ENCODE peak calls at places on chromosomes 3 and 15, in five cellular contexts. U is neural progenitor cell, T is brain microvascular endothelial cell, X is SK-N-SH, J is A549. H is an unnamed sample.

GRCh38 chr3:110708166-110708565 is 363.4 kb upstream of the NECTIN3 start:
- DNase-seq in T (no peak), J (no peak), X (no peak), U (no peak), H (no peak)

GRCh38 chr3:9889405-9889804 is 1.0 kb upstream of the JAGN1 start:
- DNase-seq in J (no peak), T (no peak), X (no peak), U (no peak), H (no peak)

GRCh38 chr3:37849146-37849545 is 12.5 kb upstream of the CTDSPL start:
- DNase-seq in J (no peak), U (no peak), X (no peak), T (no peak), H (no peak)

GRCh38 chr3:115330406-115330805 is 183.3 kb upstream of the ZBTB20 start:
- DNase-seq in J (no peak), U (no peak), T (peak; percentile 85), X (no peak), H (no peak)

GRCh38 chr3:48783304-48783703 is 64.4 kb downstream of the PRKAR2A start:
- DNase-seq in T (no peak), J (no peak), X (no peak), U (no peak), H (no peak)

GRCh38 chr3:104032283-104032682 is 1334.4 kb upstream of the ALCAM start:
- DNase-seq in U (no peak), J (no peak), X (no peak), T (peak; percentile 53), H (no peak)

GRCh38 chr15:43828061-43828657 is 1.4 kb downstream of the WDR76 start:
- DNase-seq in J (no peak), X (peak; percentile 23), U (peak; percentile 5), T (no peak), H (no peak)

GRCh38 chr15:64699767-64700388 is 75.5 kb downstream of the RBPMS2 start:
- DNase-seq in J (no peak), X (peak; percentile 49), U (peak; percentile 74), T (no peak), H (no peak)

GRCh38 chr3:126300761-126301481 is 56.3 kb downstream of the KLF15 start:
- DNase-seq in J (no peak), X (no peak), U (no peak), T (no peak), H (no peak)

GRCh38 chr3:160434071-160434470 is 15.5 kb downstream of the TRIM59 start:
- DNase-seq in X (no peak), J (no peak), T (peak; percentile 14), U (no peak), H (no peak)

GRCh38 chr3:107124885-107125284 is 252.4 kb upstream of the CCDC54 start:
- DNase-seq in U (no peak), X (no peak), T (peak; percentile 57), J (no peak), H (no peak)

GRCh38 chr3:39188271-39189149 is 3.9 kb downstream of the XIRP1 start:
- DNase-seq in J (no peak), X (no peak), T (no peak), U (no peak), H (no peak)

GRCh38 chr3:15892311-15892710 is 94.5 kb upstream of the ANKRD28 start:
- DNase-seq in U (no peak), X (no peak), J (no peak), T (no peak), H (no peak)

GRCh38 chr3:41726891-41727290 is 235.0 kb downstream of the ULK4 start:
- DNase-seq in J (no peak), U (no peak), X (no peak), T (peak; percentile 48), H (no peak)

GRCh38 chr3:23075478-23075877 is 127.6 kb upstream of the UBE2E2 start:
- DNase-seq in J (no peak), X (no peak), T (peak; percentile 75), U (no peak), H (no peak)

GRCh38 chr15:57911247-57911646 is 154.3 kb downstream of the ALDH1A2 start:
- DNase-seq in T (no peak), X (peak; percentile 30), U (no peak), J (no peak), H (no peak)

GRCh38 chr15:77021803-77022381 is 27.0 kb downstream of the PSTPIP1 start:
- DNase-seq in X (no peak), T (peak; percentile 33), U (no peak), J (no peak), H (no peak)

GRCh38 chr15:67685008-67685599 is 140.2 kb upstream of the SKOR1 start:
- DNase-seq in J (no peak), U (peak; percentile 75), X (peak; percentile 4), T (no peak), H (no peak)

GRCh38 chr3:45915518-45916231 is 27.6 kb upstream of the CXCR6 start:
- DNase-seq in T (peak; percentile 92), U (peak; percentile 13), J (peak; percentile 16), X (no peak), H (peak; percentile 79)

GRCh38 chr3:99646107-99646435 is 7.7 kb downstream of the COL8A1 start:
- DNase-seq in X (no peak), T (no peak), U (no peak), J (no peak), H (no peak)

GRCh38 chr3:134148534-134148933 is 102.1 kb downstream of the RYK start:
- DNase-seq in U (no peak), J (no peak), T (no peak), X (no peak), H (no peak)

GRCh38 chr3:101902041-101902440 is 52.7 kb downstream of the NFKBIZ start:
- DNase-seq in J (peak; percentile 21), U (no peak), X (no peak), T (peak; percentile 96), H (peak; percentile 99)

GRCh38 chr3:142448424-142448823 is 587 bp upstream of the XRN1 start:
- DNase-seq in X (peak; percentile 42), T (no peak), U (no peak), J (no peak), H (no peak)
- H3K27ac ChIP-seq in X (peak overlapping the region; percentile 96), T (peak overlapping the region; percentile 94), U (no peak overlapping the region), J (peak overlapping the region; percentile 79), H (peak overlapping the region; percentile 73)

DNA sequence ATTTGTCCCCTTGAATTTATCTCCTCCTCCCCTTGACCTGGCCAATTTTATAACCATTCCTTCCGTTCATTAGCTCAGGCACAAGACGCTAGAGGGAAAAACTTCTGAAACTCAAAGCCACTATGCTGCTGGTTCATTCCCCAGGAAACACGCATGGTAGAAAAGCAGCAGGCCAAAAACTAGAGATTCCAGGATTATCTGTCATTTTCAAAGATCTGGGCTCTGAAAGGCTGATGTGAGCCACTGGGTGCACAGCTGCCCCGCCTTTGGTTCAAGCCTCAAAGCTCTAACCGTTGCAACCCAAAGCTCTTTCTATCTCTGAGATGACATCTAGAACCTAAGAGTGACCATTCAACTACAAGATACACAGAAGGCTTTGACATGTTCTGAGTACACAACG is 6.1 kb downstream of the ANP32A start:
- DNase-seq in X (no peak), T (no peak), U (no peak), J (no peak), H (no peak)
- H3K27ac ChIP-seq in X (no peak overlapping the region), T (no peak overlapping the region), U (no peak overlapping the region), J (no peak overlapping the region), H (no peak overlapping the region)

DNA sequence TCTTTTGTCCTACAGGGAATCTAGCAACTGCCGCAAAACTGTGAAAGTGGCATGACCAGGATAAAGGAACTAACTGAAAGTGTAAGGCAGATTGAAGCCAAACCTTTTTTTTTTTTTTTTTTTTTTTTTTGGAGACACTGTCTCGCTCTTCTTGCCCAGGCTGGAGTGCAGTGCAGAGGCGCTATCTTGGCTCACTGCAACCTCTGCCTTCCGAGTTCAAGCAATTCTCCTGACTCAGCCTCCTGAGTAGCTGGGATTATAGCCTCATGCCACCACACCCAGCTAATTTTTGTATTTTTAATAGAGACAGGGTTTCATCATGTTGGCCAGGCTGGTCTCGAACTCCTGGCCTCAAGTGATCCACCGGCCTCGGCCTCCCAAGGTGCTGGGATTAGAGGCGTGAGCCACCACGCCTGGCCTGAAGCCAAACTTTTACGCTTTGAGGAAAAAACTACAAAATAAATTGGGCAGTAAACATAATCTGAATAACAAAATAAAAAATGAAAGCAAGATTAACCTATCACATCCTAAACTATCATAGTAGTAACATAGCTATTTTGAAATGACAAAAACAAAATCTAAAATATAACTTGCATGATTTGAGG is 9.7 kb downstream of the SLTM start:
- DNase-seq in X (no peak), T (no peak), U (no peak), J (no peak), H (no peak)
- H3K27ac ChIP-seq in X (no peak overlapping the region), T (no peak overlapping the region), U (no peak overlapping the region), J (no peak overlapping the region), H (no peak overlapping the region)

DNA sequence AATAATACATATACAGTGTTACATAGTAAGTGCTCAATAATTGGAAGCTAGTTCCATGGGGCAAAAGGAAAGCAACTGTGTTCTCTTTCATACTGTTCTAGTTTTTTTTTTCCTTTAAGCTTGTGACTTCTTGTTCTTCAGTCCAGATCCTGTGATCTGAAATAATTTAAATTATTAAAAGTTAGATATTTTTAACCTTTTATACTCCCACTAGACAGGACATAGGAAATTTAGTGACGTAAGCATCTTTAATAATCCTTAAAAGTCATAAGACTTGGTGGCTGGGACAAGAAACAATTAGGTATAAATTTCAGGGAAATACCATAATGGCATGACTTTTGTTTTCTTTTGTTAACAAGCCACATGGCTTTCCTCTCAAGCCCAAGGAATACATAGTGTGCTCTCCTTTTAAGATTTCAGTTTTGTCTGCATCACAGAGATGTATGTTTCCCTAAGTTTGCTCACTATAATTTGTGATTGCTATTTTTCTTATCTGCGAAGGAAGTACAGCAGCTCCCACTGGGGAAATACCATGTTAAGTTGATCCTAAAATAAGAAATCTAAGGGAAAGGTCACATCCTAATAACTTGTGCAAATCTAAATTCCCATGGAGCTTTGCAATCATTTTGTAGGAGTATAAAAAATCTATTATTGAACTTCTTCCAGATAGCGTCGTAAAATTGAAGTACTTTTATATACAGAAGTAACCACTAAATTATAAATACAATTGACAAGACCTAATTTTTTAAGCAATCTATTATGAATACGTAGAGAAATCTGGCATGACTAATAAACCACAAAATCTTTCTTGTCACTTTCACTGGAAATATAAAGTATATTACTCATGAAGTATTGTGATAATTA is 30.1 kb downstream of the PPARG start:
- DNase-seq in X (no peak), U (no peak), T (peak; percentile 17), J (no peak), H (no peak)
- H3K27ac ChIP-seq in X (no peak overlapping the region), U (no peak overlapping the region), T (peak overlapping the region; percentile 68), J (peak overlapping the region; percentile 89), H (no peak overlapping the region)

GRCh38 chr3:195151866-195152526 is 119.0 kb downstream of the XXYLT1 start:
- DNase-seq in U (no peak), J (no peak), T (peak; percentile 88), X (no peak), H (peak; percentile 29)
- H3K27ac ChIP-seq in U (no peak overlapping the region), J (no peak overlapping the region), T (peak overlapping the region; percentile 82), X (peak overlapping the region; percentile 41), H (peak overlapping the region; percentile 85)

DNA sequence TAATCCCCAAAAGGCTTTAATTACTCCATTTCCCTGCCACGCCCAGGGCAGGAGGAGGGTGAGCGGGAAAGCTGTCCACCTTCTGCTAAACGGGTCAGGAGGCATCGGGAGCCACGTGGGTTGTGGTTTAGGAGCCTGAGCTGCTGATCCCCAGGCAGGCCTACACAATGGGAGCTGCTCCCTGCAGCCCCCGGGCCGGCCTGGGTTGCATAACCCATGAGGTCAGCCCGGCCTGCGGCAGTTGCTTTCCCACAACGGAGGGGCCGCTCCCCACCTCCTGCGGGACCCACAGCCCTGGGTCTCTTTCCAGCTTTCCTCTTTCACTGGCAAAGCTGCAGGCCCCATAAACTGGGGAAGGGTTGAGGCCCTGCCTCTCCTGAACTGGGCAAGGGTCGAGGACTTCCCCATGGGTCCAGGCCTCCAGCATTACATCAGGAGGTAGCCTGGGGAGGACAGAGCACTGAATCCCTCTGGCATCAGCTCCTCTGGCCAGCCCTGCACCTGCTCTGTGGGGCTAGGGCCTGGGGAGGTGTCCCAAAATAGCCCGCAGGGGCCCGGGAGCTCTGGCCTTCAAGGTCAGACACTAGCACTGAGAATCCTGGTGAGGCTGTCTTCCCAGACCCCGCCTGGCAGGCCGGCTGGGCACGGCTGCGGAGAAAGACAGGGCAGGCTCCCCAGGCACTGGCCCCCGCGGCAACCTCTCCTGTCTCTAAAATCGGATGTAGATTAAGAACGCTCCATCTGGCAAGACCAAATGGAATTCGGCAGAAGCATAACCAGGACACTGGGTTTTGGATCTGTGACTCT is 47.3 kb downstream of the ZDHHC19 start:
- DNase-seq in U (no peak), X (peak; percentile 58), T (no peak), J (no peak), H (no peak)
- H3K27ac ChIP-seq in U (no peak overlapping the region), X (no peak overlapping the region), T (no peak overlapping the region), J (no peak overlapping the region), H (no peak overlapping the region)

H was measured in epithelial cell of prostate.